ENCODE peak calls at places on chromosomes 7 and 10, in eight cellular contexts. X is heart left ventricle, O is thoracic aorta, Y is fibroblast of the aortic adventitia, E is lower lobe of right lung, H is transverse colon, P is foreskin fibroblast, Z is fibroblast of pulmonary artery. U is an unnamed sample.

GRCh38 chr10:98134431-98135221 is at the start of gene R3HCC1L:
- DNase-seq in H (peak; percentile 95), P (peak; percentile 96), O (peak; percentile 46), E (peak; percentile 94), X (peak; percentile 94), Y (peak; percentile 78), Z (peak; percentile 86), U (peak; percentile 82)

GRCh38 chr7:155451522-155452239 is 6.2 kb upstream of the EN2 start:
- DNase-seq in Z (no peak), E (peak; percentile 6), X (no peak), H (no peak), O (no peak), Y (no peak), P (no peak), U (no peak)

GRCh38 chr7:18117482-18117881 is 89.8 kb upstream of the PRPS1L1 start:
- DNase-seq in O (no peak), E (no peak), X (no peak), Y (peak; percentile 14), P (no peak), H (no peak), Z (peak; percentile 34), U (no peak)

GRCh38 chr7:67105382-67105781 is 108.7 kb downstream of the TYW1 start:
- DNase-seq in Z (peak; percentile 68), O (no peak), E (no peak), H (no peak), Y (peak; percentile 44), P (no peak), X (no peak), U (peak; percentile 15)

GRCh38 chr10:61452229-61452651 is 941 bp downstream of the TMEM26 start:
- DNase-seq in X (no peak), O (no peak), P (peak; percentile 31), Z (no peak), H (no peak), E (no peak), Y (no peak), U (peak; percentile 15)

GRCh38 chr10:49500420-49500819 is 38.5 kb downstream of the ERCC6 start:
- DNase-seq in X (no peak), Y (no peak), O (no peak), E (no peak), H (no peak), P (no peak), Z (no peak), U (no peak)

GRCh38 chr7:129494041-129494440 is 8.3 kb upstream of the SMKR1 start:
- DNase-seq in P (peak; percentile 89), X (no peak), Y (peak; percentile 86), Z (peak; percentile 72), O (no peak), H (no peak), E (no peak), U (peak; percentile 94)

GRCh38 chr7:23235688-23236280 is 10.8 kb upstream of the GPNMB start:
- DNase-seq in H (no peak), E (no peak), Y (peak; percentile 68), Z (peak; percentile 71), O (no peak), P (peak; percentile 33), X (peak; percentile 53), U (peak; percentile 98)

GRCh38 chr10:48444266-48444665 is 137.8 kb downstream of the MAPK8 start:
- DNase-seq in O (no peak), Y (peak; percentile 35), E (no peak), H (no peak), Z (peak; percentile 54), X (peak; percentile 32), P (peak; percentile 45), U (peak; percentile 29)

GRCh38 chr10:60732240-60733188 is 45.8 kb upstream of the CDK1 start:
- DNase-seq in Z (no peak), E (peak; percentile 55), Y (no peak), P (peak; percentile 9), H (peak; percentile 51), O (no peak), X (no peak), U (no peak)

GRCh38 chr10:75197906-75198305 is 12.7 kb upstream of the VDAC2 start:
- DNase-seq in Y (no peak), E (no peak), H (no peak), O (no peak), X (no peak), P (no peak), Z (no peak), U (no peak)

GRCh38 chr7:92636018-92636560 is 45.9 kb upstream of the FAM133B start:
- DNase-seq in X (no peak), H (no peak), P (no peak), E (no peak), Z (no peak), Y (no peak), O (no peak), U (no peak)

GRCh38 chr7:137992738-137993394 is 9.0 kb downstream of the CREB3L2 start:
- DNase-seq in X (peak; percentile 78), Z (peak; percentile 98), O (no peak), H (peak; percentile 58), P (peak; percentile 96), Y (peak; percentile 99), E (no peak), U (peak; percentile 99)

GRCh38 chr7:159102681-159103381 is 41.8 kb downstream of the VIPR2 start:
- DNase-seq in E (peak; percentile 7), H (peak; percentile 3), O (no peak), Y (no peak), Z (no peak), X (peak; percentile 18), P (no peak), U (no peak)

GRCh38 chr10:126090911-126091728 is 194.8 kb downstream of the FANK1 start:
- DNase-seq in E (no peak), X (no peak), P (peak; percentile 98), Z (peak; percentile 69), O (no peak), Y (peak; percentile 94), H (no peak), U (peak; percentile 99)

GRCh38 chr10:126084369-126084768 is 188.0 kb downstream of the FANK1 start:
- DNase-seq in O (no peak), Z (no peak), P (no peak), Y (no peak), E (no peak), X (no peak), H (no peak), U (no peak)

GRCh38 chr10:126087274-126087673 is 190.9 kb downstream of the FANK1 start:
- DNase-seq in O (no peak), H (no peak), X (no peak), Z (no peak), P (no peak), E (no peak), Y (no peak), U (no peak)

GRCh38 chr10:126092806-126093205 is 196.4 kb downstream of the FANK1 start:
- DNase-seq in Y (no peak), P (peak; percentile 24), E (no peak), Z (peak; percentile 32), H (no peak), X (no peak), O (no peak), U (peak; percentile 63)

GRCh38 chr10:126088144-126088543 is 191.8 kb downstream of the FANK1 start:
- DNase-seq in O (no peak), Z (peak; percentile 54), E (no peak), P (peak; percentile 65), Y (no peak), X (peak; percentile 43), H (no peak), U (peak; percentile 82)
- TF ChIP-seq CTCF in O (no peak), Z (peak; percentile 7), E (no peak), P (peak; percentile 3), Y (no peak), X (no peak), H (no peak), U (peak; percentile 25)

GRCh38 chr7:120709931-120710330 is 148.0 kb downstream of the TSPAN12 start:
- DNase-seq in P (no peak), Z (peak; percentile 26), E (no peak), X (no peak), O (no peak), Y (peak; percentile 11), H (no peak), U (no peak)

GRCh38 chr7:120718361-120718760 is 139.6 kb downstream of the TSPAN12 start:
- DNase-seq in E (no peak), O (no peak), X (no peak), Y (no peak), H (no peak), Z (no peak), P (no peak), U (no peak)

GRCh38 chr7:120717166-120717565 is 140.8 kb downstream of the TSPAN12 start:
- DNase-seq in Y (no peak), E (no peak), O (no peak), Z (no peak), H (no peak), X (no peak), P (no peak), U (no peak)

GRCh38 chr7:120716306-120716705 is 141.6 kb downstream of the TSPAN12 start:
- DNase-seq in O (no peak), Y (no peak), E (no peak), Z (no peak), H (no peak), X (no peak), P (no peak), U (no peak)

DNA sequence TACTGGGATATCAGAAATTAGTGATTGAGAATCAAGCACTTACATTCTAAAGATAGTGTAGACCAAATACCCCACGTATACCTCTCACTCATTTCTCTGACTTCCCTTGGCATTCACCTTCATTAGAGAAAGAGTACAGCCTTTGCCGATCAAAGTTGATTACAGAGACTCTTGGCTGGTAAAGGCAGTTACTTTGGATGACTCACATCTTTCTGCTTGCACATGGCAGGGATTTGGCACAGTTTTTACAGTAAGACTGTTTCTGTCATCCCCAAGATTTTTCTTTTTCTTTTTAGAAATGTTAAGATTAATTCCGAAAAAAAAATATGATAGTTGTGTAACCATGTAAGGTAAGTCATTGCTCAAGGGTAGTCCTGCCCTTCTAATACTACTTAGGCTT is 143.0 kb downstream of the TSPAN12 start:
- DNase-seq in X (no peak), Z (peak; percentile 24), P (peak; percentile 3), Y (peak; percentile 39), O (no peak), E (no peak), H (no peak), U (peak; percentile 42)
- H3K4me3 ChIP-seq in X (no peak overlapping the region), Z (no peak overlapping the region), P (no peak overlapping the region), Y (no peak overlapping the region), O (no peak overlapping the region), E (no peak overlapping the region), H (no peak overlapping the region), U (no peak overlapping the region)

DNA sequence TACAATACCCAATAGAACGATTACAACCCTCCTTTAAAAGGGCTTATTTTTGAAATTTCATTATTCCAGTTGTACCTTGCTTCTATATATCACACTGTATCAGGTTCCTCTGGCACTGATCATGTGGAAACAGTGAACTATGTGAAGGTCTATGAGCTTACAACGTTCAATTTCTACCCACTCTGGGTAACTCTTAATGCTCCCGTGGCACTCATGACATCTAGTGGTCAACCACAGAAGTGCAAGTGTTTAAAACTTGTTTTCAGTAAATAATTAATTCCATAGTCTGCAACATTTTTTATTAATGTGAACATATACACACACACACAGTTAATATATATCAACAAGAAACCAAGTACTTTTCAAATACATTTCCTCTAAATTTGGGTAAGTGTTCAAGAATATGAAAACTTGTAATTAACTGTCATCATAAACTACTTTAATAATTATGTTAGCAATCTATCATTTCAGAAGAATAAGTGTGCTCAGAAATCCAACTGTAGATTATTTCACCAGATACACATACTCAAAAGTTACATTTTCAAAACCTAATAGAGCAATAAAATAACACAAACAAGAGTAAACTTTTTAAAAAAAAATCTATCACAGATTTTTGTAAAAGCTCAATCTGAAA is 61.0 kb downstream of the MPP7 start:
- DNase-seq in P (peak; percentile 72), Y (peak; percentile 74), H (peak; percentile 17), Z (peak; percentile 72), O (no peak), E (no peak), X (no peak), U (peak; percentile 66)
- TF ChIP-seq CTCF in P (peak; percentile 79), Y (peak; percentile 94), H (peak; percentile 85), Z (peak; percentile 97), O (peak; percentile 90), E (peak; percentile 84), X (peak; percentile 86), U (peak; percentile 95)

GRCh38 chr7:76292206-76292573 is 10.3 kb upstream of the HSPB1 start:
- DNase-seq in Y (no peak), P (peak; percentile 58), O (no peak), E (no peak), H (no peak), X (no peak), Z (peak; percentile 69), U (peak; percentile 43)
- H3K4me3 ChIP-seq in Y (peak overlapping the region; percentile 51), P (peak overlapping the region; percentile 35), O (peak overlapping the region; percentile 62), E (peak overlapping the region; percentile 50), H (peak overlapping the region; percentile 24), X (peak overlapping the region; percentile 31), Z (peak overlapping the region; percentile 40), U (peak overlapping the region; percentile 22)